ENCODE peak calls at places on chromosomes 11 and 22, in eight cellular contexts. C, G, Z, R, I, P, D and Y are unnamed samples.

GRCh38 chr11:5550440-5551095 is 2.2 kb upstream of the OR52H1 start:
- DNase-seq in C (no peak), G (no peak), Z (no peak), R (no peak), I (no peak), P (no peak), D (no peak), Y (no peak)

GRCh38 chr11:73999581-74000306 is 9.1 kb downstream of the UCP3 start:
- DNase-seq in C (no peak), G (peak), Z (peak), R (no peak), I (no peak), P (no peak), D (no peak), Y (no peak)

GRCh38 chr11:45100338-45100737 is 46.1 kb upstream of the PRDM11 start:
- DNase-seq in C (no peak), G (no peak), Z (no peak), R (peak), I (no peak), P (peak), D (no peak), Y (no peak)

GRCh38 chr11:17986007-17986710 is 26.7 kb downstream of the SERGEF start:
- DNase-seq in C (no peak), G (no peak), Z (no peak), R (no peak), I (no peak), P (no peak), D (peak), Y (no peak)

GRCh38 chr11:44990665-44991064 is 40.0 kb upstream of the TP53I11 start:
- DNase-seq in C (no peak), G (no peak), Z (peak), R (peak), I (no peak), P (no peak), D (no peak), Y (peak)

GRCh38 chr11:94933225-94934130 is 39.9 kb downstream of the CWC15 start:
- DNase-seq in C (peak), G (no peak), Z (peak), R (no peak), I (no peak), P (no peak), D (peak), Y (no peak)

GRCh38 chr22:41681616-41682015 is 7.1 kb downstream of the SNU13 start:
- DNase-seq in C (no peak), G (no peak), Z (peak), R (no peak), I (no peak), P (no peak), D (no peak), Y (no peak)

GRCh38 chr11:119764108-119764874 is 35.3 kb upstream of the NECTIN1 start:
- DNase-seq in C (peak), G (no peak), Z (no peak), R (no peak), I (no peak), P (no peak), D (peak), Y (no peak)

GRCh38 chr22:36839356-36840073 is 21.3 kb upstream of the NCF4 start:
- DNase-seq in C (no peak), G (no peak), Z (no peak), R (no peak), I (no peak), P (no peak), D (no peak), Y (no peak)

GRCh38 chr11:29669336-29669735 is 347.5 kb downstream of the KCNA4 start:
- DNase-seq in C (no peak), G (no peak), Z (no peak), R (no peak), I (no peak), P (no peak), D (no peak), Y (no peak)

GRCh38 chr22:21762712-21763581 is 27.4 kb upstream of the YPEL1 start:
- DNase-seq in C (no peak), G (no peak), Z (no peak), R (peak), I (no peak), P (peak), D (no peak), Y (no peak)

GRCh38 chr22:45930324-45930723 is 46.6 kb downstream of the WNT7B start:
- DNase-seq in C (no peak), G (no peak), Z (no peak), R (no peak), I (no peak), P (no peak), D (no peak), Y (no peak)

GRCh38 chr11:46808804-46809431 is 37.2 kb downstream of the CKAP5 start:
- DNase-seq in C (no peak), G (no peak), Z (no peak), R (no peak), I (peak), P (peak), D (no peak), Y (no peak)

GRCh38 chr11:131354251-131354701 is 16.1 kb upstream of the NTM start:
- DNase-seq in C (no peak), G (no peak), Z (no peak), R (no peak), I (no peak), P (no peak), D (no peak), Y (no peak)

GRCh38 chr11:111745719-111746504 is 20.3 kb downstream of the PPP2R1B start:
- DNase-seq in C (no peak), G (no peak), Z (no peak), R (no peak), I (no peak), P (no peak), D (no peak), Y (no peak)

GRCh38 chr11:108009497-108010360 is 1.0 kb downstream of the CUL5 start:
- DNase-seq in C (no peak), G (no peak), Z (no peak), R (no peak), I (no peak), P (no peak), D (no peak), Y (no peak)

GRCh38 chr11:113730887-113731726 is 25.0 kb upstream of the TMPRSS5 start:
- DNase-seq in C (peak), G (no peak), Z (no peak), R (no peak), I (no peak), P (no peak), D (peak), Y (no peak)

GRCh38 chr11:94525933-94526332 is 13.7 kb downstream of the C11orf97 start:
- DNase-seq in C (peak), G (no peak), Z (peak), R (no peak), I (no peak), P (no peak), D (peak), Y (no peak)

GRCh38 chr11:5369793-5370192 is 13.8 kb upstream of the OR51M1 start:
- DNase-seq in C (no peak), G (no peak), Z (no peak), R (no peak), I (no peak), P (no peak), D (no peak), Y (no peak)

GRCh38 chr11:1055990-1056771 is 18.5 kb upstream of the MUC2 start:
- DNase-seq in C (no peak), G (no peak), Z (no peak), R (no peak), I (no peak), P (no peak), D (no peak), Y (no peak)

GRCh38 chr11:69644071-69644961 is 3.4 kb downstream of the CCND1 start:
- DNase-seq in C (peak), G (no peak), Z (no peak), R (no peak), I (no peak), P (no peak), D (no peak), Y (peak)

GRCh38 chr11:69643646-69644045 is 2.7 kb downstream of the CCND1 start:
- DNase-seq in C (no peak), G (no peak), Z (no peak), R (no peak), I (no peak), P (no peak), D (no peak), Y (peak)

GRCh38 chr11:69642549-69642912 is 1.6 kb downstream of the CCND1 start:
- DNase-seq in C (no peak), G (peak), Z (no peak), R (peak), I (peak), P (no peak), D (no peak), Y (peak)

GRCh38 chr11:69641681-69642548 is 959 bp downstream of the CCND1 start:
- DNase-seq in C (no peak), G (no peak), Z (no peak), R (no peak), I (peak), P (no peak), D (no peak), Y (peak)

DNA sequence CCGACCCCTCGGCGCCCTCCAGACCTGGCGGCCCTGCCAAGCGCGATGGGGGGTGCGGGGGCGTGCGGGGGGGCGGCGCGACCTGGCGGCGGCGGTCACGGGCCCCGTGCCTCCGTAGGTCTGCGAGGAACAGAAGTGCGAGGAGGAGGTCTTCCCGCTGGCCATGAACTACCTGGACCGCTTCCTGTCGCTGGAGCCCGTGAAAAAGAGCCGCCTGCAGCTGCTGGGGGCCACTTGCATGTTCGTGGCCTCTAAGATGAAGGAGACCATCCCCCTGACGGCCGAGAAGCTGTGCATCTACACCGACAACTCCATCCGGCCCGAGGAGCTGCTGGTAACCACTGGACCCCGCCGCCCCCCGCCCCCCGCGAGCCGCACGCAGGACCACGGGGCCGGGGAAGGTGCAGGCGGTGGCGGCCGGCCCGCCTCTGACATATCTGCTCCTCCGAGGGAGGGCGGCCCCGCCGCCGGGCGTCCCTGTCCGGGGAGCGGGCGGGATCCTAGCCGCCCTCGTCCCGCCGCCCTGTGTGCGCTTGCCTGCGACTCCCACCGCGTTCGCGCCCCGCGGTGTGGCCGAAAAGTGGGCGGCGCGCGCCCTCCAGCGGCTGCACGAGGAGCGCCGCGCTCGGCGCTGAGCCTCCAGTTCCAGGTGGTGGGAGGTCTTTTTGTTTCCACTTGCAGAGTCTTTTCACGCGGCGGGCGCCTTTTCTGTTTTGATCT is 2.1 kb downstream of the CCND1 start:
- DNase-seq in C (peak), G (peak), Z (no peak), R (peak), I (peak), P (peak), D (peak), Y (peak)
- H3K4me3 ChIP-seq in C (peak), G (peak), Z (peak), R (peak), I (peak), P (peak), D (peak), Y (peak)

GRCh38 chr11:122179966-122180365 is 64.0 kb upstream of the BLID start:
- DNase-seq in C (no peak), G (no peak), Z (no peak), R (no peak), I (no peak), P (no peak), D (no peak), Y (no peak)
- H3K4me3 ChIP-seq in C (no peak), G (no peak), Z (no peak), R (no peak), I (no peak), P (no peak), D (no peak), Y (peak)

GRCh38 chr11:33358150-33358831 is 101.1 kb downstream of the HIPK3 start:
- DNase-seq in C (no peak), G (no peak), Z (no peak), R (no peak), I (no peak), P (no peak), D (no peak), Y (no peak)

DNA sequence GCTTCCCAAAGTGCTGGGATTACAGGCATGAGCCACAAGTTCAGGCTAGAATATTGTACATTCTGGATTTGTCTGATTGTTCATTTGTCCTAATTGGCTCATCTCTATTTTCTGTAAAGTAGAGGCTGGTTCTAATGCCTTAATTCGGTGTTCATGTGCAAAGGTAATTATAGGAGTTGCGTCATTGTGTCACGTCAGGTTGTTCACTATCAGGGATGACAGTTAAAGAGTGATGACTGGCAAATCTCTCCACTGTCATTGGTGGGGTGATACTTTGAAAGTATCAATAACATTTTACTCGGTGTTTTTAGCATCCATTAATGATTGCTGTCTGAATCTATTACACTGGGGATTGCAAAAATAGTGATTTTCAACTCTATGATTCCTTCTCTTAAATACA is 103.5 kb downstream of the HIPK3 start:
- DNase-seq in C (no peak), G (no peak), Z (no peak), R (no peak), I (no peak), P (no peak), D (no peak), Y (no peak)
- H3K4me3 ChIP-seq in C (no peak), G (no peak), Z (no peak), R (no peak), I (no peak), P (no peak), D (no peak), Y (no peak)

GRCh38 chr22:32175751-32176644 is 16.9 kb upstream of the C22orf42 start:
- DNase-seq in C (no peak), G (no peak), Z (no peak), R (no peak), I (no peak), P (no peak), D (no peak), Y (no peak)
- H3K4me3 ChIP-seq in C (peak), G (no peak), Z (peak), R (no peak), I (no peak), P (no peak), D (no peak), Y (peak)

DNA sequence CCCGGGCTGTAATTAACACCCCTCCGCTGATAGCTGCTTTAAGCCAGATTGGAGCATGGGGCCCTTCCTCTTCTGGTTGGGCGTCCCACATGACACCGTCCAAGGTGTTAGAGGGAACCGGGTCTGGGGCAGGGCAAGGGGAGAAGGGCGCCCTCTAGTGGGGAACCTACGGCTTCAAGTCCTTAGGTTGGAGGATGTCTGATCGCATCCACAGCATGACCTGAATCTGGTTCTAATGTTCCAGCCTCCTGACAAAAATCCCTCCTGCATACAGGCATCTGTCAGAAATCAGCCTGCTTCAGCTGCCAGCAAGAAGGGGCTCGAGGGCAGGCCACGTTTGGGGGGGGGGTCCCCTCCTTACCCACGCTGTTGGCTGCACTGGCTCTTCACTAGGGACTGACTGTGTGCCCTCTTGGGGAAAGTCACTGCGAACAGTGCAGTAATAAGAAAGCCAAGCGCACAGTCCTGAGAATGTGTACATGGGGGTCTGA is 94.2 kb upstream of the TBCEL start:
- DNase-seq in C (peak), G (no peak), Z (no peak), R (peak), I (no peak), P (peak), D (no peak), Y (no peak)
- H3K4me3 ChIP-seq in C (no peak), G (no peak), Z (no peak), R (no peak), I (no peak), P (no peak), D (no peak), Y (no peak)

GRCh38 chr11:64564947-64565889 is 25.8 kb upstream of the SLC22A12 start:
- DNase-seq in C (no peak), G (no peak), Z (peak), R (no peak), I (no peak), P (no peak), D (no peak), Y (no peak)

GRCh38 chr11:64566915-64567882 is 23.8 kb upstream of the SLC22A12 start:
- DNase-seq in C (no peak), G (no peak), Z (peak), R (no peak), I (no peak), P (no peak), D (no peak), Y (no peak)

GRCh38 chr11:64564419-64564818 is 26.6 kb upstream of the SLC22A12 start:
- DNase-seq in C (no peak), G (no peak), Z (no peak), R (no peak), I (no peak), P (no peak), D (no peak), Y (no peak)

GRCh38 chr11:64568041-64568571 is 22.9 kb upstream of the SLC22A12 start:
- DNase-seq in C (no peak), G (no peak), Z (peak), R (no peak), I (no peak), P (no peak), D (no peak), Y (no peak)

GRCh38 chr11:64566042-64566914 is 24.7 kb upstream of the SLC22A12 start:
- DNase-seq in C (peak), G (peak), Z (peak), R (no peak), I (no peak), P (peak), D (no peak), Y (no peak)
- H3K4me3 ChIP-seq in C (peak), G (no peak), Z (no peak), R (no peak), I (no peak), P (peak), D (no peak), Y (no peak)

GRCh38 chr11:72263363-72263762 is 19.4 kb upstream of the PHOX2A start:
- DNase-seq in C (no peak), G (no peak), Z (no peak), R (no peak), I (no peak), P (no peak), D (no peak), Y (no peak)

DNA sequence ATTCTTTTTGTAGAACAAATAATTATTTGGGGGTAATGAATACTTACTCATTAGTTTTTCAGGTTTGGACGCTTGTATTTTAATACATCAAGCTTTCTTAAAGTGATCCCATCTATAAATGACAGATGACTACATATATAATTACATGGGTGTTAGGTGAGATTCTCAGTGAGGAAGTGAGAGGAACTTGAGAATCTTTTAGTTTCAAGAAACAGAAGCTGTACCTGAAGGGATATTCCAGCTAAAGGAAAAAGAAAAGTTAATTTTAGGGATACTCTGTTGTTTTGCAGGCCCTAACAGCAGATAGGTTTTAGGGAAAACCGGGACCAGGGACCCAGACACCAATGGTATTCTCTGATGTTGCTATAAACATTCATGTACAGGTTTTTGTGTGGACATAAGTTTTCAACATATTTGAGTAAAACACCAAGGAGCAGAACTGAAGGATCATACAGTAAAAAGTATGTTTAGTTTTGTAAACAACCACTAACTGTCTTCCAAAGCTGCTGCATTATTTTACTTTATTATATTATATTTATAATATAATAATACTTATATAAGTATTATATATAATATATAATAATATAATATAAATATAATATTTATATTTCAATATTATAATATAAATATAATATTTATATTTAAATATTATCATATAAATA is 24.1 kb upstream of the PHOX2A start:
- DNase-seq in C (no peak), G (no peak), Z (no peak), R (no peak), I (no peak), P (no peak), D (no peak), Y (no peak)
- H3K4me3 ChIP-seq in C (no peak), G (no peak), Z (no peak), R (no peak), I (no peak), P (no peak), D (no peak), Y (no peak)

GRCh38 chr11:11374358-11375148 is 21.5 kb upstream of the CSNK2A3 start:
- DNase-seq in C (no peak), G (no peak), Z (no peak), R (no peak), I (no peak), P (no peak), D (no peak), Y (no peak)
- H3K4me3 ChIP-seq in C (no peak), G (no peak), Z (no peak), R (no peak), I (no peak), P (no peak), D (no peak), Y (no peak)

DNA sequence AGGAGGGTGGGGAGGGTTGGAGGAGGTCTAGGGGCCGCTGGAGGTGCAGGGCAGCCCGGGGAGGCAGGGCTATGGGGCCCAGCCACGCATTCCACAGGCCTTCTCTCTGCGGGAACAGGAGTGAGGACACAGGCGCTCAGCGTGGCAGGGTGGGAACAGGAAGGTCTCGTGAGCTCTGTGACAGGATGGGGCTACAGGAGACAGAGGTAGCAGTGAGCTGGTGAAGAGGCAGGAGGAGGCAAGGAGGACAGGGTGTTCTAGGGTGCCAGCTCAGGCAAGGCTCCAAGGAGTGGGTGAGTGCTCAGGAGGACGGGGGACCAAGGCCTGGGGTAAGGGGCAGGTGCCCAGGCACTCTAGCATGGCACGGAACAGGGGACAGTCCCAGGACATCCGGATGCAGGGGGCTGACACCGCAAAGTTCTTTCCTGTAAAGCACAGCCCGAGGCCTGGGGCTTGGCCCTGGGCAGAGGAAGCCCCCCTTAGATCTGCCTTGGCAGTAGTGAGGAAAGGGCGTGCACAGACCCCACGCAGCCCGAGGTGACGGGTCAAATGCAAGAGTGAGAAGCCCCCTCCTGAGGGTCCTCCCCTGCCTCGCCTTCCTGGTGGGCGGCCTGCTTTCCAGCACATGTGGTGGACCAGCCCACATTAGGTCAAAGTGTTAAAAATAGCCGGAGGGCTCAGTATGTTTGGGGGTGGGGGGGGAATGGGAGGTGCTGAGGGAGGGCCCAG is 4.7 kb upstream of the NEAT1 start:
- DNase-seq in C (no peak), G (peak), Z (peak), R (peak), I (peak), P (no peak), D (peak), Y (peak)
- H3K4me3 ChIP-seq in C (peak), G (peak), Z (peak), R (peak), I (peak), P (peak), D (peak), Y (peak)

GRCh38 chr11:72950685-72951084 is 136.5 kb downstream of the ATG16L2 start:
- DNase-seq in C (no peak), G (no peak), Z (no peak), R (no peak), I (no peak), P (no peak), D (no peak), Y (no peak)
- H3K4me3 ChIP-seq in C (no peak), G (no peak), Z (no peak), R (no peak), I (no peak), P (no peak), D (no peak), Y (no peak)